ENCODE peak calls at places on chromosomes 4 and X, in eight cellular contexts. One of them, this sample, is unnamed.

GRCh38 chr4:60216752-60217151 is 983.4 kb upstream of the ADGRL3 start:
- DNase-seq in WTC11: no peak
- DNase-seq in IMR-90: peak
- DNase-seq in H9: no peak
- DNase-seq in GM23338: no peak
- DNase-seq in astrocyte of the cerebellum: peak
- DNase-seq in tibial artery: no peak
- DNase-seq in lower leg skin: no peak
- DNase-seq in this sample: no peak

GRCh38 chrX:67692246-67692645 is 148.4 kb downstream of the AR start:
- DNase-seq in WTC11: no peak
- DNase-seq in IMR-90: peak
- DNase-seq in H9: no peak
- DNase-seq in GM23338: no peak
- DNase-seq in astrocyte of the cerebellum: peak
- DNase-seq in tibial artery: no peak
- DNase-seq in lower leg skin: no peak
- DNase-seq in this sample: no peak

GRCh38 chrX:150504399-150505186 is 63.8 kb upstream of the MTM1 start:
- DNase-seq in WTC11: no peak
- DNase-seq in IMR-90: peak
- DNase-seq in H9: no peak
- DNase-seq in GM23338: no peak
- DNase-seq in astrocyte of the cerebellum: no peak
- DNase-seq in tibial artery: no peak
- DNase-seq in lower leg skin: peak
- DNase-seq in this sample: no peak

GRCh38 chrX:8743126-8743732 is 11.3 kb upstream of the ANOS1 start:
- DNase-seq in WTC11: peak
- DNase-seq in IMR-90: peak
- DNase-seq in H9: peak
- DNase-seq in GM23338: peak
- DNase-seq in astrocyte of the cerebellum: no peak
- DNase-seq in tibial artery: peak
- DNase-seq in lower leg skin: peak
- DNase-seq in this sample: peak

GRCh38 chr4:2792711-2793577 is at the start of gene SH3BP2:
- DNase-seq in WTC11: peak
- DNase-seq in IMR-90: peak
- DNase-seq in H9: peak
- DNase-seq in GM23338: peak
- DNase-seq in astrocyte of the cerebellum: no peak
- DNase-seq in tibial artery: peak
- DNase-seq in lower leg skin: peak
- DNase-seq in this sample: peak

GRCh38 chrX:134753185-134754008 is 95.1 kb upstream of the PLAC1 start:
- DNase-seq in WTC11: no peak
- DNase-seq in IMR-90: peak
- DNase-seq in H9: no peak
- DNase-seq in GM23338: no peak
- DNase-seq in astrocyte of the cerebellum: peak
- DNase-seq in tibial artery: no peak
- DNase-seq in lower leg skin: no peak
- DNase-seq in this sample: no peak

GRCh38 chrX:3548743-3549441 is 164.6 kb downstream of the PRKX start:
- DNase-seq in WTC11: no peak
- DNase-seq in IMR-90: peak
- DNase-seq in H9: no peak
- DNase-seq in GM23338: peak
- DNase-seq in astrocyte of the cerebellum: peak
- DNase-seq in tibial artery: no peak
- DNase-seq in lower leg skin: no peak
- DNase-seq in this sample: no peak

GRCh38 chrX:87517571-87518141 is at the start of gene KLHL4:
- DNase-seq in WTC11: peak
- DNase-seq in IMR-90: peak
- DNase-seq in H9: peak
- DNase-seq in GM23338: peak
- DNase-seq in astrocyte of the cerebellum: peak
- DNase-seq in tibial artery: no peak
- DNase-seq in lower leg skin: no peak
- DNase-seq in this sample: peak

DNA sequence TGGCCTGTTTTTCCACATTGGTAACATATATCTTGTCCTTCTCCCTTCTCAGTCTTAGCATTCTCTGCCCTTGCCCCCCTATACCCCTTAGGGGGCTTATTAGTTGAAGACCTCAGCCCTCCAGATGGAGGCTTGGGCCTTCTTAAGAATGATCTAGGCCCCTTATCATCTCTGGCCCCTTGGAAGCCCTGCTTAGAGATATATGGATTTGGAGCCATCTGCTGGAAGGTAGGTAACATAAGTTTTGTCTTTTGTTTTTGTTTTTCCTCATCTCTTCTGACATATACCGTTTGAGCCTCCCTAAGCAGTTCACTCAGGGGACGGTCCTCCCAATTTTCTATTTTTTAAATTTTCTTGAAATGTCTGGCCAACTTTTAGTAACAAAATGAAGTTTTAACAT is 48.3 kb upstream of the NAP1L2 start:
- DNase-seq in WTC11: no peak
- DNase-seq in IMR-90: no peak
- DNase-seq in H9: no peak
- DNase-seq in GM23338: peak
- DNase-seq in astrocyte of the cerebellum: peak
- DNase-seq in tibial artery: no peak
- DNase-seq in lower leg skin: no peak
- DNase-seq in this sample: no peak
- TF ChIP-seq CTCF in WTC11: no peak
- TF ChIP-seq CTCF in IMR-90: peak
- TF ChIP-seq CTCF in H9: peak
- TF ChIP-seq CTCF in GM23338: peak
- TF ChIP-seq CTCF in astrocyte of the cerebellum: peak
- TF ChIP-seq CTCF in tibial artery: no peak
- TF ChIP-seq CTCF in lower leg skin: no peak
- TF ChIP-seq CTCF in this sample: peak

DNA sequence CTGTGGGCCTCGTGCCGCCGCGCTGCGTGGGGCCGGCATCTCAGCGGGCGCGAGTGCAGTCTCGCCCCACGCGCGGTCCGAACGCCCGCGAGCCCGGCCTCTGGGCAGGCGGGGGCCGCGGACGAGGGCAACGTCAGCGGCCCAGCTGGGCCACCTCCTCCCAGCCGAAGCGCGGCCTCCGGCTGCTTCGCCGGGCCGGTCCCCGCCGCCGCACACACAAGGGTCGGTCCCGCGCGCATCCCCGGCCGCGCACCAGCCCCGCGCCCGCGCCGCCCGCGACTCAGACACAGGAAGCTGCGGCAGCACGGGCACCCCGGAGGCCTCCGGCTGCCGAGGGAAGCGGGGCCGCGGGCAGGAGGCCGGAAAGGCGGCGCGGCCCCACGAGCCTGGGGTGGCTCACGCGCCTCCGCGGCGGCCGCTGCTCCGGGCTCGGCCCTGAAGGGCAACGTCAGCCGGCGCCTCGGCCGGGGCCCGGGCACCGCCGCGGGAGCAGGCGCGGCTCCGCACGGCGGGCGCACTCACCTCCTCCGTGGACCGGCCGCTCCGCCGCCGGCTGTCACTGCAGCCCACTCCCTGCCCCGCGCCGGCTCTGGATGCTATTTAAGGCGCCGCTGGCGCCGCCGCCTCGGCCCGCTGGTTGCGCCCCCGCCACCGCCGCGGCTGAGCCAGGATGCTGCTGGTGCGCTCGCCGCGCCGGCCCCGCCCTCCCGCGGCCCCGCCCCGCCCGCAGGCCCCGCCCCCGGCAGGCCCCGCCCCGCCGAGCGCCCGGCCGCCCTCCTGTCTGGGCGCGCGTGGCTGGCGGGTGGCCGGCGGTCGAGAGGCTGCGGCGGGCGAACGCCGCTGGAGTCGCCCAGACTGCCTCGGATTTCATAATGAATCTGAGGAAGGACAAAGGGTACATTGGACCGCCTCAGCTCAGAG is at the start of gene ACSL1:
- DNase-seq in WTC11: peak
- DNase-seq in IMR-90: peak
- DNase-seq in H9: peak
- DNase-seq in GM23338: peak
- DNase-seq in astrocyte of the cerebellum: no peak
- DNase-seq in tibial artery: peak
- DNase-seq in lower leg skin: peak
- DNase-seq in this sample: peak
- TF ChIP-seq CTCF in WTC11: no peak
- TF ChIP-seq CTCF in IMR-90: peak
- TF ChIP-seq CTCF in H9: no peak
- TF ChIP-seq CTCF in GM23338: no peak
- TF ChIP-seq CTCF in astrocyte of the cerebellum: no peak
- TF ChIP-seq CTCF in tibial artery: no peak
- TF ChIP-seq CTCF in lower leg skin: no peak
- TF ChIP-seq CTCF in this sample: no peak

GRCh38 chr4:25032126-25032525 is 1.4 kb upstream of the LGI2 start:
- DNase-seq in WTC11: no peak
- DNase-seq in IMR-90: peak
- DNase-seq in H9: no peak
- DNase-seq in GM23338: no peak
- DNase-seq in astrocyte of the cerebellum: no peak
- DNase-seq in tibial artery: no peak
- DNase-seq in lower leg skin: no peak
- DNase-seq in this sample: no peak
- TF ChIP-seq CTCF in WTC11: no peak
- TF ChIP-seq CTCF in IMR-90: no peak
- TF ChIP-seq CTCF in H9: peak
- TF ChIP-seq CTCF in GM23338: no peak
- TF ChIP-seq CTCF in astrocyte of the cerebellum: no peak
- TF ChIP-seq CTCF in tibial artery: no peak
- TF ChIP-seq CTCF in lower leg skin: no peak
- TF ChIP-seq CTCF in this sample: no peak

DNA sequence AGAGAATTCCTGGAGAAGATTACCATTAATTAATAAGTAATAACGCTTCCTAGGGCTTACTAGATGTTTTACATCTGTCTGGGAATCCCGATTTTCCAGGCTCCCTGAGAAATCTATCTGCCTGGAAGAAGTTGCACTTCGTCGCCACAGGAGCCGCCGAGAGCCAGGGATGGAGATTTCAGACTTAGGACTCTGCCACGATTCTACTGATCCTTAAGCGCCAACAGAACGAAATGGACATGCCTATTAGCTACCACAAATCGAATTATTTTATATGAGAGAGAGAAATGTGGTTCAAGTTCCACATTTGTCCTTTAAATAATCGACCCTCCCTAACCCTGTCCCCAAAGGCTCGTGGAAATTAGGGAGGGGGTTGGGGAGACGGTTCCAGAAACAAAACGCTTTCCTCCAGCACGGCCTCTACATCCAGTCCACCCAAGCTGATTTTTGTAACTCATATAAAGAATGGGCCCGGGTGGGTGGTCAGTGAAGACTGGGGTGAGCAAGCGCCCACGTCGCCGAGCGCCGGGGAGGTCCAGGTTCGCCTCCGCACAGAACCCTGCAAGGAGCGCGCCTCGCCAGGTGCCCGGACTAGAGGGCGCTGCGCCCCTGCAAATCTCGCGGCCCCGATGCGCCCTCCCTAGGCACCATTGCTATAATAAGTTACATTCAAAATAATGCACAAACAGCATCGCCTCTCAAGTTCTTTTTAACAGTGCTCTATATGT is 1.9 kb upstream of the FAT1 start:
- DNase-seq in WTC11: peak
- DNase-seq in IMR-90: peak
- DNase-seq in H9: peak
- DNase-seq in GM23338: peak
- DNase-seq in astrocyte of the cerebellum: peak
- DNase-seq in tibial artery: peak
- DNase-seq in lower leg skin: peak
- DNase-seq in this sample: peak
- TF ChIP-seq CTCF in WTC11: no peak
- TF ChIP-seq CTCF in IMR-90: peak
- TF ChIP-seq CTCF in H9: peak
- TF ChIP-seq CTCF in GM23338: peak
- TF ChIP-seq CTCF in astrocyte of the cerebellum: peak
- TF ChIP-seq CTCF in tibial artery: peak
- TF ChIP-seq CTCF in lower leg skin: no peak
- TF ChIP-seq CTCF in this sample: peak

GRCh38 chr4:13430834-13431568 is 53.1 kb downstream of the RAB28 start:
- DNase-seq in WTC11: no peak
- DNase-seq in IMR-90: no peak
- DNase-seq in H9: no peak
- DNase-seq in GM23338: peak
- DNase-seq in astrocyte of the cerebellum: no peak
- DNase-seq in tibial artery: no peak
- DNase-seq in lower leg skin: no peak
- DNase-seq in this sample: no peak
- TF ChIP-seq CTCF in WTC11: peak
- TF ChIP-seq CTCF in IMR-90: peak
- TF ChIP-seq CTCF in H9: peak
- TF ChIP-seq CTCF in GM23338: peak
- TF ChIP-seq CTCF in astrocyte of the cerebellum: peak
- TF ChIP-seq CTCF in tibial artery: no peak
- TF ChIP-seq CTCF in lower leg skin: no peak
- TF ChIP-seq CTCF in this sample: peak

DNA sequence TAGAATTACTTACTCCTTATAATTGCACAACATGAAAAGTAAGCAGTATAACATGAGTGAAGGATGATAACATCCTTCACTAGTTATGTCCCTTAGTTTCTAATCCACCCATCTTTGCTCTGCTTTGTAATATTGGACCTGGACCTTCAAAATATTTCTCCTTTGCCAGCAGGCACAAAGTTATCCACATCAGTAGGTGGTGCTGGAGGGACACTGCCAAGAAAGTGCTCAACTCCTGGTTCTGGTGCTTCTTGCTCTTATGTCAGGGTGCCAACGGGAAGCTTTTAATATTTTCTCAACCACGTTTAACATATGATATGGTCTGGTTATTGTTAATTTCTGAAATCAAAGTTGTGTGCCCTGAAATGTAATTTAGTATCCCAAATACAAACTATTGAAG is 49.1 kb downstream of the TMEM165 start:
- DNase-seq in WTC11: no peak
- DNase-seq in IMR-90: peak
- DNase-seq in H9: no peak
- DNase-seq in GM23338: no peak
- DNase-seq in astrocyte of the cerebellum: no peak
- DNase-seq in tibial artery: no peak
- DNase-seq in lower leg skin: no peak
- DNase-seq in this sample: no peak
- TF ChIP-seq CTCF in WTC11: no peak
- TF ChIP-seq CTCF in IMR-90: peak
- TF ChIP-seq CTCF in H9: peak
- TF ChIP-seq CTCF in GM23338: no peak
- TF ChIP-seq CTCF in astrocyte of the cerebellum: peak
- TF ChIP-seq CTCF in tibial artery: peak
- TF ChIP-seq CTCF in lower leg skin: no peak
- TF ChIP-seq CTCF in this sample: no peak

GRCh38 chr4:31692407-31692940 is 972.3 kb downstream of the PCDH7 start:
- DNase-seq in WTC11: no peak
- DNase-seq in IMR-90: no peak
- DNase-seq in H9: no peak
- DNase-seq in GM23338: no peak
- DNase-seq in astrocyte of the cerebellum: no peak
- DNase-seq in tibial artery: no peak
- DNase-seq in lower leg skin: no peak
- DNase-seq in this sample: no peak
- TF ChIP-seq CTCF in WTC11: no peak
- TF ChIP-seq CTCF in IMR-90: peak
- TF ChIP-seq CTCF in H9: peak
- TF ChIP-seq CTCF in GM23338: peak
- TF ChIP-seq CTCF in astrocyte of the cerebellum: peak
- TF ChIP-seq CTCF in tibial artery: no peak
- TF ChIP-seq CTCF in lower leg skin: no peak
- TF ChIP-seq CTCF in this sample: no peak